ENCODE peak calls at places on chromosomes 13 and 19, in seven cellular contexts. I, O, A, G, L, W and Q are unnamed samples.

GRCh38 chr13:26811636-26812035 is 51.0 kb upstream of the GPR12 start:
- DNase-seq in I (no peak), O (no peak), A (no peak), G (no peak), L (no peak), W (no peak), Q (no peak)

GRCh38 chr19:31099470-31100190 is 249.6 kb downstream of the TSHZ3 start:
- DNase-seq in I (no peak), O (peak), A (no peak), G (no peak), L (no peak), W (no peak), Q (no peak)

GRCh38 chr13:34176636-34177035 is 358.7 kb downstream of the RFC3 start:
- DNase-seq in I (no peak), O (no peak), A (no peak), G (no peak), L (no peak), W (no peak), Q (no peak)

GRCh38 chr13:109844396-109844795 is 58.0 kb upstream of the IRS2 start:
- DNase-seq in I (no peak), O (peak), A (no peak), G (no peak), L (no peak), W (no peak), Q (no peak)

GRCh38 chr19:34994643-34995471 is 5.3 kb upstream of the GRAMD1A start:
- DNase-seq in I (no peak), O (peak), A (no peak), G (no peak), L (no peak), W (peak), Q (peak)

GRCh38 chr19:14775855-14776254 is 2.5 kb downstream of the ADGRE2 start:
- DNase-seq in I (no peak), O (no peak), A (peak), G (no peak), L (no peak), W (no peak), Q (no peak)

GRCh38 chr13:99150575-99151370 is 49.9 kb upstream of the UBAC2 start:
- DNase-seq in I (no peak), O (peak), A (no peak), G (no peak), L (no peak), W (no peak), Q (no peak)

GRCh38 chr13:51478418-51479198 is 25.8 kb upstream of the INTS6 start:
- DNase-seq in I (no peak), O (no peak), A (no peak), G (no peak), L (no peak), W (no peak), Q (no peak)

GRCh38 chr19:41795031-41795461 is 1.3 kb upstream of the CEACAM3 start:
- DNase-seq in I (peak), O (peak), A (peak), G (no peak), L (peak), W (no peak), Q (no peak)

GRCh38 chr13:74683411-74683810 is 549.2 kb upstream of the KLF12 start:
- DNase-seq in I (no peak), O (peak), A (no peak), G (no peak), L (no peak), W (no peak), Q (no peak)

GRCh38 chr13:109700176-109700575 is 86.2 kb downstream of the IRS2 start:
- DNase-seq in I (no peak), O (peak), A (no peak), G (peak), L (no peak), W (peak), Q (peak)

GRCh38 chr19:13103961-13104847 is 1.5 kb upstream of the LYL1 start:
- DNase-seq in I (peak), O (no peak), A (peak), G (peak), L (peak), W (peak), Q (peak)

GRCh38 chr19:6739390-6739883 is at the start of gene TRIP10:
- DNase-seq in I (peak), O (peak), A (peak), G (peak), L (peak), W (peak), Q (peak)

GRCh38 chr19:4981681-4981958 is 12.7 kb downstream of the KDM4B start:
- DNase-seq in I (no peak), O (no peak), A (no peak), G (no peak), L (no peak), W (no peak), Q (no peak)

GRCh38 chr13:51832471-51833152 is 12.4 kb downstream of the TMEM272 start:
- DNase-seq in I (peak), O (peak), A (peak), G (peak), L (peak), W (no peak), Q (no peak)

GRCh38 chr19:41785653-41786052 is 10.7 kb upstream of the CEACAM3 start:
- DNase-seq in I (peak), O (peak), A (peak), G (no peak), L (peak), W (no peak), Q (no peak)

GRCh38 chr13:103883152-103883551 is 816.9 kb upstream of the SLC10A2 start:
- DNase-seq in I (no peak), O (peak), A (no peak), G (peak), L (no peak), W (peak), Q (peak)

GRCh38 chr19:47264629-47265028 is 8.3 kb downstream of the CCDC9 start:
- DNase-seq in I (no peak), O (no peak), A (no peak), G (no peak), L (no peak), W (no peak), Q (no peak)

GRCh38 chr19:3369337-3370213 is 3.2 kb downstream of the NFIC start:
- DNase-seq in I (no peak), O (peak), A (no peak), G (peak), L (no peak), W (peak), Q (peak)

GRCh38 chr19:56133858-56134654 is 7.0 kb upstream of the ZNF444 start:
- DNase-seq in I (no peak), O (peak), A (peak), G (peak), L (no peak), W (no peak), Q (no peak)

GRCh38 chr19:543912-544608 is at the start of gene GZMM:
- DNase-seq in I (peak), O (no peak), A (peak), G (no peak), L (peak), W (no peak), Q (no peak)

GRCh38 chr19:31294189-31294588 is 55.0 kb downstream of the TSHZ3 start:
- DNase-seq in I (no peak), O (no peak), A (no peak), G (no peak), L (no peak), W (no peak), Q (no peak)

GRCh38 chr19:44596428-44597130 is 16.8 kb upstream of the IGSF23 start:
- DNase-seq in I (no peak), O (no peak), A (no peak), G (no peak), L (no peak), W (no peak), Q (no peak)

GRCh38 chr13:113776231-113777125 is 17.5 kb downstream of the TMEM255B start:
- DNase-seq in I (no peak), O (no peak), A (no peak), G (no peak), L (no peak), W (peak), Q (peak)

GRCh38 chr13:23681253-23681652 is 111.0 kb downstream of the TNFRSF19 start:
- DNase-seq in I (no peak), O (peak), A (no peak), G (no peak), L (no peak), W (no peak), Q (no peak)

GRCh38 chr13:29696606-29697005 is 101.1 kb upstream of the SLC7A1 start:
- DNase-seq in I (no peak), O (no peak), A (no peak), G (no peak), L (no peak), W (no peak), Q (no peak)

GRCh38 chr19:17687857-17688784 is at the start of gene UNC13A:
- DNase-seq in I (peak), O (peak), A (no peak), G (peak), L (peak), W (peak), Q (peak)

GRCh38 chr13:85286081-85286480 is 513.1 kb downstream of the SLITRK6 start:
- DNase-seq in I (no peak), O (no peak), A (no peak), G (no peak), L (no peak), W (no peak), Q (no peak)

GRCh38 chr19:51664997-51665396 is 18.4 kb upstream of the SIGLEC14 start:
- DNase-seq in I (no peak), O (peak), A (no peak), G (no peak), L (no peak), W (no peak), Q (no peak)

GRCh38 chr19:55546822-55547614 is 1.7 kb upstream of the SBK3 start:
- DNase-seq in I (no peak), O (peak), A (no peak), G (no peak), L (no peak), W (peak), Q (peak)

GRCh38 chr19:29878973-29879654 is 62.9 kb upstream of the URI1 start:
- DNase-seq in I (no peak), O (peak), A (no peak), G (no peak), L (no peak), W (peak), Q (no peak)

GRCh38 chr19:1111641-1112253 is 8.0 kb downstream of the GPX4 start:
- DNase-seq in I (no peak), O (no peak), A (no peak), G (no peak), L (no peak), W (no peak), Q (peak)

GRCh38 chr19:18464646-18465045 is 26.7 kb upstream of the ISYNA1 start:
- DNase-seq in I (no peak), O (peak), A (peak), G (peak), L (no peak), W (peak), Q (peak)

GRCh38 chr13:73131247-73131646 is 72.4 kb downstream of the KLF5 start:
- DNase-seq in I (no peak), O (no peak), A (no peak), G (no peak), L (no peak), W (no peak), Q (no peak)

GRCh38 chr19:2149980-2150793 is 1.2 kb downstream of the AP3D1 start:
- DNase-seq in I (no peak), O (peak), A (no peak), G (peak), L (no peak), W (no peak), Q (no peak)

GRCh38 chr13:40408602-40409001 is 257.8 kb downstream of the FOXO1 start:
- DNase-seq in I (no peak), O (peak), A (no peak), G (no peak), L (no peak), W (no peak), Q (no peak)

GRCh38 chr13:64311112-64311511 is 2895.5 kb upstream of the PCDH20 start:
- DNase-seq in I (no peak), O (no peak), A (no peak), G (no peak), L (no peak), W (no peak), Q (no peak)

GRCh38 chr19:48608798-48609263 is 2.3 kb downstream of the SPACA4 start:
- DNase-seq in I (peak), O (peak), A (peak), G (peak), L (peak), W (no peak), Q (no peak)